ENCODE peak calls at places on chromosomes 7 and 10, in four cellular contexts. H is K562, W is HepG2, V is GM12878. B is an unnamed sample.

GRCh38 chr7:29421010-29421956 is 142.4 kb upstream of the PRR15 start:
- DNase-seq in H (no peak), W (no peak), V (no peak), B (no peak)

GRCh38 chr7:157444843-157445135 is 108.0 kb downstream of the DNAJB6 start:
- DNase-seq in H (no peak), W (no peak), V (no peak), B (no peak)

GRCh38 chr7:151623766-151624165 is 104.1 kb upstream of the RHEB start:
- DNase-seq in H (no peak), W (no peak), V (no peak), B (no peak)

GRCh38 chr7:54839538-54840213 is 80.7 kb upstream of the SEC61G start:
- DNase-seq in H (no peak), W (peak), V (no peak), B (peak)

GRCh38 chr10:129972145-129972965 is 8.3 kb upstream of the EBF3 start:
- DNase-seq in H (no peak), W (no peak), V (no peak), B (no peak)

GRCh38 chr10:77405771-77406241 is 231.8 kb downstream of the KCNMA1 start:
- DNase-seq in H (peak), W (peak), V (no peak), B (peak)

GRCh38 chr10:85429126-85429525 is 937.5 kb downstream of the GRID1 start:
- DNase-seq in H (no peak), W (no peak), V (no peak), B (no peak)

GRCh38 chr7:70615066-70615465 is 516.9 kb upstream of the GALNT17 start:
- DNase-seq in H (no peak), W (no peak), V (no peak), B (no peak)

GRCh38 chr10:60148266-60148840 is 241.3 kb downstream of the ANK3 start:
- DNase-seq in H (no peak), W (no peak), V (no peak), B (no peak)

GRCh38 chr7:26369519-26370385 is 78.1 kb downstream of the SNX10 start:
- DNase-seq in H (peak), W (peak), V (no peak), B (peak)

GRCh38 chr7:66731986-66732385 is 8.5 kb upstream of the RABGEF1 start:
- DNase-seq in H (no peak), W (no peak), V (no peak), B (no peak)

GRCh38 chr10:125779403-125780327 is 4.0 kb upstream of the MMP21 start:
- DNase-seq in H (no peak), W (no peak), V (no peak), B (no peak)

GRCh38 chr7:50594734-50595537 is 29.7 kb upstream of the DDC start:
- DNase-seq in H (no peak), W (peak), V (no peak), B (no peak)

GRCh38 chr7:107355616-107356015 is 114.2 kb upstream of the GPR22 start:
- DNase-seq in H (no peak), W (no peak), V (no peak), B (no peak)

GRCh38 chr10:132571565-132572544 is 34.3 kb downstream of the INPP5A start:
- DNase-seq in H (peak), W (peak), V (peak), B (peak)

GRCh38 chr7:92057375-92057774 is 76.9 kb downstream of the CYP51A1 start:
- DNase-seq in H (no peak), W (no peak), V (no peak), B (no peak)

GRCh38 chr10:44618910-44619309 is 234.0 kb upstream of the CXCL12 start:
- DNase-seq in H (no peak), W (no peak), V (no peak), B (peak)

GRCh38 chr7:117273325-117274292 is 49.2 kb downstream of the WNT2 start:
- DNase-seq in H (no peak), W (no peak), V (no peak), B (peak)

GRCh38 chr7:64997927-64998391 is 7.1 kb upstream of the ZNF117 start:
- DNase-seq in H (no peak), W (no peak), V (no peak), B (no peak)

GRCh38 chr10:119090968-119091367 is 10.4 kb upstream of the EIF3A start:
- DNase-seq in H (no peak), W (no peak), V (no peak), B (no peak)

GRCh38 chr7:156473476-156474240 is 166.9 kb upstream of the RNF32 start:
- DNase-seq in H (peak), W (peak), V (no peak), B (peak)

GRCh38 chr7:17090751-17091150 is 207.7 kb upstream of the AHR start:
- DNase-seq in H (no peak), W (no peak), V (no peak), B (no peak)

GRCh38 chr10:48399056-48399541 is 92.6 kb downstream of the MAPK8 start:
- DNase-seq in H (no peak), W (no peak), V (no peak), B (no peak)

GRCh38 chr7:19984231-19984632 is 210.8 kb upstream of the TMEM196 start:
- DNase-seq in H (no peak), W (no peak), V (no peak), B (no peak)

GRCh38 chr7:17144313-17144712 is 154.1 kb upstream of the AHR start:
- DNase-seq in H (no peak), W (no peak), V (no peak), B (no peak)

GRCh38 chr10:25382029-25382810 is 207.4 kb downstream of the GPR158 start:
- DNase-seq in H (no peak), W (no peak), V (no peak), B (no peak)

GRCh38 chr10:124403548-124403947 is 15.2 kb downstream of the OAT start:
- DNase-seq in H (peak), W (peak), V (peak), B (peak)

GRCh38 chr7:98276241-98276761 is 5.2 kb upstream of the BRI3 start:
- DNase-seq in H (no peak), W (peak), V (no peak), B (no peak)

GRCh38 chr10:70430489-70431445 is 10.7 kb downstream of the NODAL start:
- DNase-seq in H (no peak), W (peak), V (no peak), B (no peak)

GRCh38 chr10:102476466-102477141 is 25.3 kb upstream of the C10orf95 start:
- DNase-seq in H (no peak), W (no peak), V (no peak), B (no peak)

GRCh38 chr10:1381339-1381738 is 325.2 kb downstream of the WDR37 start:
- DNase-seq in H (no peak), W (no peak), V (no peak), B (no peak)

GRCh38 chr7:100728196-100728595 is 5.2 kb upstream of the ZAN start:
- DNase-seq in H (no peak), W (no peak), V (no peak), B (no peak)

GRCh38 chr10:68871105-68871711 is 29.9 kb upstream of the DDX50 start:
- DNase-seq in H (peak), W (peak), V (no peak), B (no peak)

GRCh38 chr7:139982927-139983925 is 79.5 kb downstream of the PARP12 start:
- DNase-seq in H (no peak), W (no peak), V (no peak), B (no peak)

GRCh38 chr7:139989366-139990141 is 73.2 kb downstream of the PARP12 start:
- DNase-seq in H (no peak), W (no peak), V (no peak), B (no peak)

GRCh38 chr7:139984642-139985539 is 77.9 kb downstream of the PARP12 start:
- DNase-seq in H (no peak), W (no peak), V (no peak), B (no peak)

GRCh38 chr7:139987691-139988516 is 74.8 kb downstream of the PARP12 start:
- DNase-seq in H (no peak), W (no peak), V (no peak), B (no peak)

GRCh38 chr7:139985811-139986210 is 76.9 kb downstream of the PARP12 start:
- DNase-seq in H (no peak), W (no peak), V (no peak), B (no peak)
- TF ChIP-seq SP1 in H (no peak), W (no peak), V (no peak), B (no peak)

DNA sequence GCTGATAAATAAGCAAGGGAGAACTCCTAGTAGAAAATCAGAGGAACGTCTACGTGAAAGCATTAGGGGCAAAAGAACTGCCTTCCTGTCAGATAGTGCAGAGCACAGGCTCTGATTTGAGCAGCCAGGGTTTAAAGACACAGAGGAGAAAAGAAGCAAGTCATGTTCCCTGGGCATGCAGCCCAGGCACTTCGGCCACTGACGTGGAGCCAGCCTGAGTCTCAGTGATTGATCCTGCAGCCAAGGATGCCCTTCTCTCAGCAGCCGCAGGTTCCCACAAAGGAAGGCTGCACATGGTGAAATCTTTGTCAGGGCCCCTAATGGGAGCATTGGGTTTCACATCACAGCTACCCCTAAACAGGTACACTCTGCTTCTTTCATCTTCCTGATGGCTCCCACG is 161.7 kb upstream of the HPS1 start:
- DNase-seq in H (no peak), W (no peak), V (no peak), B (no peak)
- TF ChIP-seq TARDBP in H (no peak), W (no peak), V (no peak), B (no peak)

DNA sequence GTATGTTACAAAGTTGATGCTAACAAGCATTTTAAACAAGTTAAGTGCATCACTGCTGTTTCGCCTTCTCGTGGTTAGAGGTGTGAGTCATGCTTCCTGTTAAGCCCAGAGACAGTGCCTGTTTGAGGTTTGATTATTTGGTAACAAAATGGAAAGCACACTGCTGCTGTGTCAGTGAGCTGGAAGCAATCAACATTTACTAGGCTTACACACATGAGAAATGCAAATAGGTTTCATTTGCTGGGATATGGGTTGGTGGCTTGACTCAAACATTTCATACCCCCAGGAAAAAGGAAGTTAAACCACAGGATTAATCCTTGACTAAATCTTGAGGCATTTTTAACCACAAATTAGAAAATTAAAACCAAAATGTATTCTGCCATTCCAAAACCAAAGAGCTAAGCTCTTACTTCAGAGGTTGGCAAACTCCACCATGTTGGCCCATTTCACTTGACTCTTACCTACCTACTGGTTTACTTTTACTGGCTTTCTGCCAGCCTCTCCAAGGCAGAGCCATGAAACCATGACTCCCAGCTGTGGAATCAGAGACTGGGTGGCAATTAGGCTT is 139.2 kb downstream of the ETV1 start:
- DNase-seq in H (peak), W (no peak), V (peak), B (peak)
- TF ChIP-seq FOXK2 in H (no peak), W (no peak), V (no peak), B (no peak)

GRCh38 chr7:132865366-132865765 is 216.5 kb downstream of the CHCHD3 start:
- DNase-seq in H (no peak), W (no peak), V (no peak), B (no peak)
- TF ChIP-seq SP1 in H (no peak), W (no peak), V (no peak), B (no peak)